ENCODE peak calls at places on chromosomes 3 and 15, in ten cellular contexts. J is fibroblast of lung, F is uterus, U is spleen, X is RPMI8226, H is neuronal stem cell, T is PC-3, G is GDM1, Q is kidney tubule cell, B is mucosa of gallbladder. V is an unnamed sample.

GRCh38 chr3:68880632-68881031 is 51.7 kb downstream of the TAFA4 start:
- DNase-seq in J (no peak), F (no peak), U (no peak), X (no peak), H (no peak), T (no peak), G (no peak), Q (no peak), B (peak; percentile 12), V (peak; percentile 73)

GRCh38 chr15:58475573-58476524 is 44.1 kb downstream of the LIPC start:
- DNase-seq in J (peak; percentile 88), F (no peak), U (no peak), X (no peak), H (peak; percentile 51), T (no peak), G (peak; percentile 31), Q (peak; percentile 93), B (no peak), V (peak; percentile 83)

GRCh38 chr3:66554178-66554577 is 53.4 kb upstream of the LRIG1 start:
- DNase-seq in J (peak; percentile 59), F (no peak), U (no peak), X (no peak), H (no peak), T (peak; percentile 49), G (no peak), Q (no peak), B (no peak), V (no peak)

GRCh38 chr15:38944551-38944950 is 379.9 kb upstream of the RASGRP1 start:
- DNase-seq in J (no peak), F (no peak), U (no peak), X (no peak), H (no peak), T (no peak), G (no peak), Q (peak; percentile 54), B (no peak), V (no peak)

GRCh38 chr15:31024330-31024729 is 32.9 kb upstream of the MTMR10 start:
- DNase-seq in J (peak; percentile 99), F (no peak), U (no peak), X (no peak), H (peak; percentile 36), T (peak; percentile 32), G (no peak), Q (peak; percentile 98), B (no peak), V (peak; percentile 98)

GRCh38 chr15:55630921-55631320 is 42.8 kb upstream of the PYGO1 start:
- DNase-seq in J (no peak), F (no peak), U (no peak), X (no peak), H (no peak), T (no peak), G (no peak), Q (no peak), B (no peak), V (no peak)

GRCh38 chr3:64000446-64001055 is 22.7 kb downstream of the PSMD6 start:
- DNase-seq in J (no peak), F (no peak), U (no peak), X (no peak), H (no peak), T (no peak), G (no peak), Q (no peak), B (no peak), V (no peak)

GRCh38 chr15:99421758-99422157 is 144.0 kb upstream of the MEF2A start:
- DNase-seq in J (no peak), F (no peak), U (no peak), X (no peak), H (no peak), T (no peak), G (no peak), Q (no peak), B (no peak), V (peak; percentile 12)

GRCh38 chr15:95162069-95162468 is 930.7 kb downstream of the MCTP2 start:
- DNase-seq in J (peak; percentile 69), F (no peak), U (no peak), X (no peak), H (no peak), T (no peak), G (no peak), Q (no peak), B (no peak), V (no peak)

GRCh38 chr3:50749822-50750221 is 75.1 kb downstream of the DOCK3 start:
- DNase-seq in J (no peak), F (no peak), U (no peak), X (no peak), H (no peak), T (no peak), G (no peak), Q (no peak), B (no peak), V (no peak)

GRCh38 chr3:113249111-113249510 is 37.8 kb downstream of the BOC start:
- DNase-seq in J (peak; percentile 94), F (no peak), U (no peak), X (no peak), H (no peak), T (peak; percentile 51), G (no peak), Q (peak; percentile 71), B (no peak), V (no peak)

GRCh38 chr3:31502803-31503221 is 29.9 kb upstream of the STT3B start:
- DNase-seq in J (no peak), F (no peak), U (no peak), X (no peak), H (no peak), T (no peak), G (no peak), Q (no peak), B (no peak), V (no peak)

GRCh38 chr15:74305687-74306086 is 61.8 kb downstream of the CYP11A1 start:
- DNase-seq in J (no peak), F (no peak), U (no peak), X (no peak), H (no peak), T (no peak), G (no peak), Q (no peak), B (no peak), V (no peak)

GRCh38 chr3:123157209-123157597 is 44.5 kb upstream of the SEC22A start:
- DNase-seq in J (no peak), F (no peak), U (no peak), X (no peak), H (no peak), T (no peak), G (no peak), Q (no peak), B (no peak), V (no peak)

GRCh38 chr15:83207622-83208356 is at the start of gene HDGFL3:
- DNase-seq in J (peak; percentile 60), F (peak; percentile 64), U (peak; percentile 78), X (no peak), H (peak; percentile 67), T (peak; percentile 59), G (no peak), Q (peak; percentile 62), B (peak; percentile 36), V (peak; percentile 77)

GRCh38 chr3:186534113-186534669 is 10.0 kb downstream of the CRYGS start:
- DNase-seq in J (no peak), F (no peak), U (no peak), X (no peak), H (no peak), T (no peak), G (no peak), Q (no peak), B (no peak), V (no peak)

GRCh38 chr3:119912220-119912619 is 130.3 kb downstream of the NR1I2 start:
- DNase-seq in J (no peak), F (no peak), U (no peak), X (no peak), H (no peak), T (peak; percentile 44), G (no peak), Q (no peak), B (no peak), V (no peak)

GRCh38 chr3:174186339-174186984 is 672.7 kb upstream of the NAALADL2 start:
- DNase-seq in J (no peak), F (no peak), U (no peak), X (no peak), H (no peak), T (peak; percentile 24), G (no peak), Q (no peak), B (no peak), V (no peak)

GRCh38 chr3:136194409-136195257 is 1.5 kb downstream of the MSL2 start:
- DNase-seq in J (peak; percentile 29), F (no peak), U (peak; percentile 87), X (peak; percentile 44), H (peak; percentile 37), T (no peak), G (no peak), Q (peak; percentile 17), B (peak; percentile 40), V (peak; percentile 52)

GRCh38 chr3:163521261-163521660 is 1557.0 kb downstream of the SI start:
- DNase-seq in J (no peak), F (no peak), U (no peak), X (no peak), H (no peak), T (no peak), G (no peak), Q (no peak), B (no peak), V (no peak)

GRCh38 chr3:8303466-8303865 is 198.2 kb upstream of the LMCD1 start:
- DNase-seq in J (peak; percentile 12), F (no peak), U (no peak), X (no peak), H (no peak), T (peak; percentile 49), G (no peak), Q (peak; percentile 75), B (no peak), V (no peak)

GRCh38 chr3:173770796-173771573 is 373.4 kb downstream of the NLGN1 start:
- DNase-seq in J (peak; percentile 10), F (no peak), U (no peak), X (peak; percentile 23), H (peak; percentile 21), T (no peak), G (no peak), Q (no peak), B (no peak), V (no peak)

V was measured in islet precursor cell.